ENCODE peak calls at places on chromosome 22, in five cellular contexts. Y is fibroblast of lung, D is mucosa of descending colon, O is A549, S is fibroblast of the aortic adventitia. P is an unnamed sample.

GRCh38 chr22:50139843-50140415 is 30.6 kb upstream of the PANX2 start:
- DNase-seq in Y (no peak), D (no peak), O (no peak), S (no peak), P (no peak)

GRCh38 chr22:42270178-42270511 is 308 bp downstream of the TCF20 start:
- DNase-seq in Y (no peak), D (peak), O (no peak), S (no peak), P (no peak)

GRCh38 chr22:17266261-17266971 is 47.2 kb upstream of the ADA2 start:
- DNase-seq in Y (no peak), D (peak), O (no peak), S (no peak), P (no peak)

GRCh38 chr22:46322711-46323110 is 12.8 kb upstream of the TRMU start:
- DNase-seq in Y (no peak), D (no peak), O (no peak), S (no peak), P (no peak)

GRCh38 chr22:35705141-35705540 is 12.5 kb upstream of the APOL5 start:
- DNase-seq in Y (peak), D (no peak), O (no peak), S (peak), P (peak)

GRCh38 chr22:27399161-27399560 is 402.4 kb downstream of the MN1 start:
- DNase-seq in Y (no peak), D (no peak), O (no peak), S (peak), P (no peak)

GRCh38 chr22:47298017-47298820 is 535.8 kb downstream of the TBC1D22A start:
- DNase-seq in Y (no peak), D (no peak), O (no peak), S (no peak), P (no peak)

GRCh38 chr22:45881524-45881875 is 95.5 kb downstream of the WNT7B start:
- DNase-seq in Y (no peak), D (no peak), O (no peak), S (no peak), P (no peak)

GRCh38 chr22:41021655-41022454 is 70.5 kb upstream of the EP300 start:
- DNase-seq in Y (peak), D (peak), O (peak), S (peak), P (peak)

GRCh38 chr22:49608228-49608627 is 219.4 kb downstream of the BRD1 start:
- DNase-seq in Y (no peak), D (peak), O (no peak), S (no peak), P (no peak)

GRCh38 chr22:17832665-17833064 is 58.4 kb upstream of the BID start:
- DNase-seq in Y (no peak), D (peak), O (no peak), S (no peak), P (no peak)

GRCh38 chr22:28360846-28361424 is 318.7 kb downstream of the TTC28 start:
- DNase-seq in Y (no peak), D (no peak), O (no peak), S (no peak), P (no peak)

GRCh38 chr22:24398409-24398808 is 29.0 kb upstream of the ADORA2A start:
- DNase-seq in Y (no peak), D (no peak), O (no peak), S (no peak), P (no peak)

GRCh38 chr22:40606306-40606705 is 30.2 kb downstream of the MRTFA start:
- DNase-seq in Y (no peak), D (no peak), O (no peak), S (no peak), P (no peak)

GRCh38 chr22:28973352-28973751 is 88.3 kb downstream of the C22orf31 start:
- DNase-seq in Y (peak), D (no peak), O (no peak), S (no peak), P (peak)

GRCh38 chr22:20231499-20232236 is 36.5 kb downstream of the RTN4R start:
- DNase-seq in Y (no peak), D (no peak), O (no peak), S (no peak), P (no peak)
- H3K4me3 ChIP-seq in Y (no peak), D (no peak), O (no peak), S (no peak), P (no peak)

DNA sequence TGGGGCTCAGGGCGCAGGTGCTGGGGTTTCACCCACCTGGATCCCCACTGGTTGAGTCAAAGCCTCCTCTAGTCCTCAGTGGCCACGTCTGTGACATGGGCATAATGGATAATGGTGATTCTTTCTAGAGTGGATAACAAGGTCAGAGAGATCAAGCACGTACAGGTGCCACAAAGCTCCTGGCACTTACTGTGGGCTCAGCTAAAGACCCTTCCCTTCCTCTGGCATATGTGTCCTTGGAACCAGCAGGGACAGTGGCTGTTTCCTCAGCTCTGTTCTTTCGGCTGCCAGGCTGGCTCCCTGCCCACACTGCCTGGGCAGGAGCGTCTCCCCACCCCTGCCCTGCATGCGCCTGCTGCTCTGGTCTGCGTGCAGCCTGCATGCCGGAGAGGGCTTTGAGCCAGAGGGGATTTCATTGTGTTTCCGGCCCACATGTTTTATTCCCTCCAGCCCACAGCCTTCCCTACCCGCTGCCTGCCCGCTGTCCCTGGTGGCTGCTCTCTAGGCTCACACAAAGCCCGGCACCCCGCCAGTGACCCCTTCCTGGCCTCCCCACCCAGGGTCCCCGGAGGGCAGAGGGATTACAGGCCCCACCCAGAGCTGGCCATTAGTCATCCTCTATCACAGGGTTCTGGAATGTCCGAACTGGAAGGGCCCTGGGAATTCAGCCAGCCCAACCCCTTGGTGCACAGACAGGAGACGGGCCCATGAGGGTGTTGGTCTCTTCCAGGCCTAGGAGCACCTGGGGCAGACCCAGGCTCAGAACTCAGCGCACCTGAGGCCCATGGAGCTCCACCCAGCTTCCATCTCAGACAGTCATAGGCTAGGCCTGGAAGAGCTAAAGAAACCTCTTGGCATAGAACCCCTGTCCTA is 55.3 kb upstream of the GCAT start:
- DNase-seq in Y (peak), D (peak), O (peak), S (peak), P (peak)
- TF ChIP-seq CTCF in Y (no peak), D (no peak), O (no peak), S (peak), P (no peak)

GRCh38 chr22:21031545-21032036 is 770 bp downstream of the SLC7A4 start:
- DNase-seq in Y (no peak), D (no peak), O (no peak), S (no peak), P (no peak)
- H3K4me3 ChIP-seq in Y (peak), D (no peak), O (no peak), S (no peak), P (no peak)

GRCh38 chr22:39230261-39231196 is 14.3 kb downstream of the PDGFB start:
- DNase-seq in Y (no peak), D (no peak), O (no peak), S (no peak), P (no peak)
- TF ChIP-seq CTCF in Y (no peak), D (no peak), O (no peak), S (no peak), P (no peak)

GRCh38 chr22:30444632-30445437 is 19.3 kb downstream of the MTFP1 start:
- DNase-seq in Y (peak), D (peak), O (peak), S (peak), P (peak)
- H3K4me3 ChIP-seq in Y (no peak), D (no peak), O (no peak), S (no peak), P (no peak)

DNA sequence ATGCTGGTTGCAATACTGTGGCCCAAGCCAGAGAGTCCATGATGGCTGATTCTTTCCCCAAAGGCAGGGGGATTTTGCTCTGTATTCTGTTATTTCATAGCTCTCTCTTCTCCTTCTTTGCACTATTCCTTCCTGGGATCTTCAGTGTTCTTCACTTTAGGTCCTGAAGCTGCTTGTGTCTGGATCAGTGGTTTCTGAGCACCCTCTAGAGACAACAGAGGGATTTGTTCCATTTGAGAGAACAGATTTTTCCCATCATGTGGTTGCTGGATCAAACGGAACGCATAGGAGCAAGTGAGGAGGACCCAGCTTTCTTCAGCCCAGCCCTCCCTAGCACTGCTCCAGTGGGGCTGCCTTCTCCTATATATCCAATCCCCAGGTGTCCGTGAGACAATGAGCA is 68.7 kb upstream of the SYN3 start:
- DNase-seq in Y (no peak), D (no peak), O (no peak), S (no peak), P (peak)
- TF ChIP-seq CTCF in Y (no peak), D (no peak), O (peak), S (no peak), P (no peak)

DNA sequence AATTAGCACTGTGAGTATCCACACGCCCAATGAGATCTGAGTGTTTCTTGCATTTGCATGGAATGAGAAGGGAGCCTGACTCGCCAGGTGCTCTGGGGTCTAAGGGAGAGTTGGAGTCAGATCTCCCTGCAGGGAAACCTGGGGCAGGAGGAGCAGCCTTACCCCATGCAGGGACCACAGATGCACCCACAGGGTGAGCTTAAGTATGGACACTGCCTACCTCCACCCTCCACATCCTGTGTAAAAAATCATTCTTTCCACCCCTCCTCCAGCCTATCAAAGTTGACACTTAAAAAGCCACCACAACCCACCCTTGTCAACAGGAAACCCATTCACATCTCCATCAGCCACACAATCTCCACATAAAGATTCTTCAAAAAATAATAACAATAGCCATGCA is 67.0 kb upstream of the IGLL5 start:
- DNase-seq in Y (no peak), D (no peak), O (no peak), S (no peak), P (no peak)
- H3K4me3 ChIP-seq in Y (no peak), D (no peak), O (no peak), S (no peak), P (no peak)

DNA sequence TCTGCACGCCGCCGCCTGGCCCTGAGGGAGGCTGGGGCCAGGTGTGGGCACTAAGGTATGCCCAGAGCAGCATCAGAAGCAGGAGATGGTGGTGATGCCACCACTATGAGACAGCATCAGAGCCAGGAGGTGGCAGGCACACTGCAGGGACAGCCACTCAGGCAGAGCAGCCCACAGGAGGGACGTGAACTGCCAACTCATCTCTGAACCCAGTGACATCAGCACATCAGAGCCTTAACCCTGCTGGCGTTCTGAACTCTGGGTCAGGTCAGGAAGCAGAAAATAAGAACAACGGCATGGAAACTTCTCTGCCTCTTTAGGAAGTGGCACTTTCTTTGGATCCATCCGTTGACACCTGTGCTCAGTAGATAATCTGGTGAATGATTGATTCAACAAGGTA is 14.7 kb upstream of the IFT27 start:
- DNase-seq in Y (no peak), D (no peak), O (no peak), S (no peak), P (no peak)
- TF ChIP-seq CTCF in Y (no peak), D (no peak), O (no peak), S (no peak), P (no peak)

GRCh38 chr22:26168199-26168915 is 905 bp upstream of the SEZ6L start:
- DNase-seq in Y (no peak), D (no peak), O (no peak), S (no peak), P (no peak)

GRCh38 chr22:26169312-26170111 is at the start of gene SEZ6L:
- DNase-seq in Y (peak), D (no peak), O (no peak), S (no peak), P (no peak)

GRCh38 chr22:26170795-26171194 is 1.5 kb downstream of the SEZ6L start:
- DNase-seq in Y (no peak), D (no peak), O (no peak), S (no peak), P (no peak)

GRCh38 chr22:26170112-26170492 is 840 bp downstream of the SEZ6L start:
- DNase-seq in Y (no peak), D (no peak), O (no peak), S (no peak), P (no peak)

GRCh38 chr22:26168934-26169311 is 339 bp upstream of the SEZ6L start:
- DNase-seq in Y (peak), D (no peak), O (no peak), S (no peak), P (no peak)
- H3K4me3 ChIP-seq in Y (no peak), D (no peak), O (no peak), S (no peak), P (no peak)

GRCh38 chr22:43848366-43849171 is 13.7 kb downstream of the SULT4A1 start:
- DNase-seq in Y (peak), D (no peak), O (no peak), S (peak), P (peak)
- TF ChIP-seq CTCF in Y (peak), D (no peak), O (peak), S (peak), P (peak)